ENCODE peak calls at places on chromosomes 4 and X, in five cellular contexts. S is fibroblast of the aortic adventitia, M is epithelial cell of proximal tubule, H is IMR-90, E is choroid plexus epithelial cell. T is an unnamed sample.

GRCh38 chrX:46758163-46758955 is 559 bp downstream of the SLC9A7 start:
- DNase-seq in S (no peak), M (no peak), H (peak; percentile 10), E (no peak), T (peak; percentile 32)

GRCh38 chrX:38857736-38858432 is 56.6 kb downstream of the MID1IP1 start:
- DNase-seq in S (no peak), M (no peak), H (no peak), E (no peak), T (no peak)

GRCh38 chrX:85963736-85964135 is 83.6 kb downstream of the CHM start:
- DNase-seq in S (peak; percentile 56), M (peak; percentile 37), H (peak; percentile 96), E (peak; percentile 85), T (peak; percentile 53)

GRCh38 chr4:109599046-109599652 is 39.1 kb downstream of the MCUB start:
- DNase-seq in S (no peak), M (no peak), H (no peak), E (no peak), T (no peak)

GRCh38 chr4:59553739-59554126 is 1646.4 kb upstream of the ADGRL3 start:
- DNase-seq in S (peak; percentile 26), M (no peak), H (no peak), E (peak; percentile 74), T (peak; percentile 11)

GRCh38 chrX:72714471-72714916 is 388 bp upstream of the PHKA1 start:
- DNase-seq in S (peak; percentile 86), M (peak; percentile 22), H (peak; percentile 62), E (peak; percentile 78), T (peak; percentile 67)

GRCh38 chr4:31246856-31247255 is 526.7 kb downstream of the PCDH7 start:
- DNase-seq in S (peak; percentile 79), M (no peak), H (no peak), E (peak; percentile 41), T (peak; percentile 5)

GRCh38 chr4:101251261-101251660 is 96.1 kb downstream of the PPP3CA start:
- DNase-seq in S (no peak), M (no peak), H (no peak), E (no peak), T (no peak)

GRCh38 chrX:121598356-121598755 is 550.9 kb downstream of the GLUD2 start:
- DNase-seq in S (peak; percentile 0), M (no peak), H (no peak), E (no peak), T (peak; percentile 2)

GRCh38 chrX:45479835-45480422 is 279.3 kb upstream of the DIPK2B start:
- DNase-seq in S (peak; percentile 85), M (peak; percentile 93), H (peak; percentile 91), E (peak; percentile 81), T (peak; percentile 93)

GRCh38 chrX:57905141-57905540 is 5.1 kb downstream of the ZXDA start:
- DNase-seq in S (peak; percentile 32), M (no peak), H (peak; percentile 10), E (peak; percentile 44), T (no peak)
- H3K4me3 ChIP-seq in S (no peak overlapping the region), M (peak overlapping the region; percentile 11), H (peak overlapping the region; percentile 7), E (peak overlapping the region; percentile 28), T (no peak overlapping the region)

GRCh38 chr4:162645381-162645780 is 481.6 kb upstream of the FSTL5 start:
- DNase-seq in S (no peak), M (peak; percentile 2), H (no peak), E (peak; percentile 78), T (peak; percentile 18)
- TF ChIP-seq CTCF in S (no peak), M (peak; percentile 61), H (no peak), E (peak; percentile 53), T (peak; percentile 30)

GRCh38 chr4:73869130-73870055 is at the start of gene CXCL1:
- DNase-seq in S (peak; percentile 55), M (no peak), H (no peak), E (peak; percentile 78), T (peak; percentile 36)
- H3K4me3 ChIP-seq in S (peak within 1 kb of the TSS; percentile 72), M (peak within 1 kb of the TSS; percentile 72), H (peak within 1 kb of the TSS; percentile 55), E (peak within 1 kb of the TSS; percentile 60), T (peak within 1 kb of the TSS; percentile 55)

GRCh38 chr4:184169225-184169867 is 48.3 kb downstream of the ENPP6 start:
- DNase-seq in S (no peak), M (no peak), H (no peak), E (no peak), T (no peak)

GRCh38 chr4:184166736-184167135 is 50.9 kb downstream of the ENPP6 start:
- DNase-seq in S (no peak), M (no peak), H (no peak), E (no peak), T (no peak)

GRCh38 chr4:184167576-184167975 is 50.1 kb downstream of the ENPP6 start:
- DNase-seq in S (no peak), M (no peak), H (no peak), E (no peak), T (no peak)

GRCh38 chr4:184170996-184171395 is 46.7 kb downstream of the ENPP6 start:
- DNase-seq in S (peak; percentile 48), M (no peak), H (peak; percentile 82), E (peak; percentile 62), T (peak; percentile 31)

DNA sequence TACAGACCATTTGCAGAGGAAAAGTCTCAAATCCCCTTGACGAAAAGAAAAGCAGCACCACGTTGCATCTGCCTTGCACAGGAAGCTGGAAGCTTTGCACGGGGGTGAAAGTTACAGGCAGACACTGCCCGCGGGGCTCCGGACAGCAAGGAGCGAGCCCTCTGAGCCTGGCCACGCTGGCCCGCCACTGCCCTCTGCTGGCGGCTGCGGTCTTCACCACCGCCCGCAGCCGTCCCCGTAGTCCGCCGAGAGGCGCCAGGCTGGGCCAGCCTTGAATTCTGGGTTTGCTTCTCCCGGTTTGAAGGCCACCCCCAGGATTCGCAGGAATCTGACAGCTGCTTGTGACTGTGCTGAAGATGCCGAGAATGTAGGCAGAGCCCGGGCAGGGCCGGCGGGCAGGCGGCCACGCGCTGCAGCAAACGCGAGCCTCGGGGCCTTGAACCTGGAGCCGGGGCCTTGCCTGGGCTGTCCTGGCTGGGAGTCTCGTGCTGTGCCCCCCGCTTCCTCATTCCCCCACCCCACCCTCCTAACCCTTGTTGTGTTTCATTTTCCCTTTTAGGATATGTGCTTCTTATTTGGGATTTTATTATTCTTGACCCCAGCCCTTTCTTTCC is 49.2 kb downstream of the ENPP6 start:
- DNase-seq in S (peak; percentile 66), M (no peak), H (peak; percentile 47), E (peak; percentile 74), T (peak; percentile 52)
- TF ChIP-seq CTCF in S (peak; percentile 94), M (peak; percentile 90), H (peak; percentile 88), E (peak; percentile 85), T (peak; percentile 72)

GRCh38 chr4:8394125-8394524 is 46.4 kb downstream of the ACOX3 start:
- DNase-seq in S (peak; percentile 81), M (peak; percentile 38), H (peak; percentile 31), E (peak; percentile 79), T (no peak)
- H3K4me3 ChIP-seq in S (no peak overlapping the region), M (no peak overlapping the region), H (no peak overlapping the region), E (no peak overlapping the region), T (no peak overlapping the region)

GRCh38 chr4:4296283-4296846 is 6.3 kb downstream of the ZBTB49 start:
- DNase-seq in S (no peak), M (no peak), H (no peak), E (no peak), T (no peak)
- TF ChIP-seq CTCF in S (no peak), M (no peak), H (no peak), E (no peak), T (no peak)

DNA sequence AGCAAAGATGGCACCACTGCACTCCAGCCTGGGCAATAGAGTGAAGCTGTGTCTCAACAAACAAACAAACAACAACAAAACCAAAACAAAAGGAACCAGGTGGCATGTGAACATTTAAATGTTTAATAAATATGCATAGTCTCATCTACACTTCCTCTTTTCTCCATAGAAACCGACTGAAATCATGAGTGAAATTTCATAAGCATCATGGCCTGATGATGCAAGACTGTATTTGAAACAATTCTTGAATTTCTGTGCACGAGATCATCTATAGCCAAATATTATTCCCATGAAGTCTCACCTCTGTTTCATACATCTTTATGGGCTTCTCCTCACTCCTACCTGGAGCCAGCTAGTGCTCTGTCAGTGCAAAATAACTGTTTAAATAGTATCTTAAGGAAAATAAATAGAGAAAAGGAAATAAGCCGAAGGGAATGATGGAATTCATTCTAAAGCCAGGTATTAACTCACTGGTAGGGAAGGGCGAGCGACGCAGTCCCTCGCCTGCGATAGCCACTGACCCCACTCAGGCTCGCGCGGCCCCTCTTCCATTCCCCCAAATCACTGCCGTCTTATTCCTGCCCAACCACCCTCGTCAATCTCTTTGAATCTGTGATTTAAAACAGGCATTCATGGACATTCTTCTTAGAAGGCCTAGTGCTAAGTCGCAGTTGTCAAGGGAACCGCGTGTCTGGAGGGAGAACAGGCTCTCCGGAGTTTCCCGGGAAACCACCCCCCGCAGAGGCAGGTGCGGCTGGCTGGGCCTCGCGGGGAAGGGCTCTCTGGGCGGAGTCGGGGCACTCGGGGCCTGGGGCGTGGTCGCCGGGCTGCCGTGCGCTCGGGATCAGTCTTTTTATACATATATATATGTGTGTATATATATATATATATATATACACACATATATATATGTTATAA is 52.4 kb upstream of the TRIM2 start:
- DNase-seq in S (peak; percentile 43), M (no peak), H (peak; percentile 28), E (peak; percentile 79), T (peak; percentile 48)
- H3K4me3 ChIP-seq in S (no peak overlapping the region), M (peak overlapping the region; percentile 67), H (no peak overlapping the region), E (no peak overlapping the region), T (no peak overlapping the region)

GRCh38 chrX:96372313-96373046 is 312.2 kb upstream of the DIAPH2 start:
- DNase-seq in S (peak; percentile 80), M (peak; percentile 12), H (peak; percentile 70), E (peak; percentile 80), T (peak; percentile 45)

GRCh38 chrX:96373047-96373355 is 311.6 kb upstream of the DIAPH2 start:
- DNase-seq in S (no peak), M (no peak), H (no peak), E (no peak), T (no peak)
- TF ChIP-seq CTCF in S (no peak), M (no peak), H (no peak), E (no peak), T (no peak)